ENCODE peak calls at places on chromosomes 11 and 22, in ten cellular contexts. One of them, this sample, is unnamed.
A peak's percentile ranks its signal among the peaks of the same experiment; 100 is the strongest.

GRCh38 chr11:81887671-81888070 is 846.0 kb downstream of the FAM181B start:
- DNase-seq in brain microvascular endothelial cell: no peak
- DNase-seq in NCI-H1092 treated with DMSO at 0.1 percent for 48 hours: no peak
- DNase-seq in activated naive CD4-positive, alpha-beta T cell treated with anti-CD3 and anti-CD28 coated beads, Interleukin-2, amount 10 ng/mL, durations not matched to agents 7 days and 5 days: no peak
- DNase-seq in endothelial cell: no peak
- DNase-seq in EH: no peak
- DNase-seq in GM13976: no peak
- DNase-seq in foreskin fibroblast: no peak
- DNase-seq in ACHN: no peak
- DNase-seq in transverse colon: no peak
- DNase-seq in this sample: no peak

GRCh38 chr11:104876324-104876723 is 21.9 kb downstream of the CASP12 start:
- DNase-seq in NCI-H1092 treated with DMSO at 0.1 percent for 48 hours: no peak
- DNase-seq in GM13976: no peak
- DNase-seq in endothelial cell: no peak
- DNase-seq in foreskin fibroblast: no peak
- DNase-seq in transverse colon: no peak
- DNase-seq in ACHN: no peak
- DNase-seq in activated naive CD4-positive, alpha-beta T cell treated with anti-CD3 and anti-CD28 coated beads, Interleukin-2, amount 10 ng/mL, durations not matched to agents 7 days and 5 days: no peak
- DNase-seq in EH: no peak
- DNase-seq in brain microvascular endothelial cell: no peak
- DNase-seq in this sample: no peak

GRCh38 chr22:49948958-49949913 is 11.3 kb upstream of the PIM3 start:
- DNase-seq in activated naive CD4-positive, alpha-beta T cell treated with anti-CD3 and anti-CD28 coated beads, Interleukin-2, amount 10 ng/mL, durations not matched to agents 7 days and 5 days: no peak
- DNase-seq in GM13976: no peak
- DNase-seq in foreskin fibroblast: no peak
- DNase-seq in ACHN: no peak
- DNase-seq in endothelial cell: no peak
- DNase-seq in brain microvascular endothelial cell: no peak
- DNase-seq in transverse colon: peak; percentile 93
- DNase-seq in EH: no peak
- DNase-seq in NCI-H1092 treated with DMSO at 0.1 percent for 48 hours: no peak
- DNase-seq in this sample: peak; percentile 71

GRCh38 chr11:18701614-18702216 is 3.1 kb downstream of the TMEM86A start:
- DNase-seq in NCI-H1092 treated with DMSO at 0.1 percent for 48 hours: no peak
- DNase-seq in transverse colon: no peak
- DNase-seq in endothelial cell: no peak
- DNase-seq in activated naive CD4-positive, alpha-beta T cell treated with anti-CD3 and anti-CD28 coated beads, Interleukin-2, amount 10 ng/mL, durations not matched to agents 7 days and 5 days: no peak
- DNase-seq in EH: no peak
- DNase-seq in brain microvascular endothelial cell: no peak
- DNase-seq in GM13976: no peak
- DNase-seq in foreskin fibroblast: no peak
- DNase-seq in ACHN: no peak
- DNase-seq in this sample: no peak

GRCh38 chr11:100562102-100562501 is 125.0 kb upstream of the ARHGAP42 start:
- DNase-seq in transverse colon: no peak
- DNase-seq in EH: peak; percentile 94
- DNase-seq in NCI-H1092 treated with DMSO at 0.1 percent for 48 hours: no peak
- DNase-seq in foreskin fibroblast: peak; percentile 83
- DNase-seq in activated naive CD4-positive, alpha-beta T cell treated with anti-CD3 and anti-CD28 coated beads, Interleukin-2, amount 10 ng/mL, durations not matched to agents 7 days and 5 days: no peak
- DNase-seq in brain microvascular endothelial cell: peak; percentile 87
- DNase-seq in ACHN: peak; percentile 72
- DNase-seq in GM13976: no peak
- DNase-seq in endothelial cell: no peak
- DNase-seq in this sample: no peak

GRCh38 chr22:41857160-41857859 is 24.4 kb downstream of the SREBF2 start:
- DNase-seq in activated naive CD4-positive, alpha-beta T cell treated with anti-CD3 and anti-CD28 coated beads, Interleukin-2, amount 10 ng/mL, durations not matched to agents 7 days and 5 days: peak; percentile 76
- DNase-seq in NCI-H1092 treated with DMSO at 0.1 percent for 48 hours: no peak
- DNase-seq in EH: peak; percentile 75
- DNase-seq in brain microvascular endothelial cell: peak; percentile 41
- DNase-seq in transverse colon: peak; percentile 61
- DNase-seq in ACHN: peak; percentile 58
- DNase-seq in endothelial cell: peak; percentile 70
- DNase-seq in foreskin fibroblast: peak; percentile 76
- DNase-seq in GM13976: peak; percentile 63
- DNase-seq in this sample: no peak

GRCh38 chr11:819943-820649 is 1.4 kb downstream of the PNPLA2 start:
- DNase-seq in brain microvascular endothelial cell: no peak
- DNase-seq in NCI-H1092 treated with DMSO at 0.1 percent for 48 hours: peak; percentile 44
- DNase-seq in activated naive CD4-positive, alpha-beta T cell treated with anti-CD3 and anti-CD28 coated beads, Interleukin-2, amount 10 ng/mL, durations not matched to agents 7 days and 5 days: peak; percentile 98
- DNase-seq in EH: peak; percentile 83
- DNase-seq in transverse colon: peak; percentile 96
- DNase-seq in ACHN: peak; percentile 84
- DNase-seq in endothelial cell: peak; percentile 66
- DNase-seq in GM13976: peak; percentile 90
- DNase-seq in foreskin fibroblast: peak; percentile 52
- DNase-seq in this sample: peak; percentile 94

GRCh38 chr11:129846508-129847335 is 31.1 kb downstream of the TMEM45B start:
- DNase-seq in GM13976: no peak
- DNase-seq in transverse colon: peak; percentile 24
- DNase-seq in ACHN: no peak
- DNase-seq in NCI-H1092 treated with DMSO at 0.1 percent for 48 hours: no peak
- DNase-seq in EH: peak; percentile 97
- DNase-seq in brain microvascular endothelial cell: peak; percentile 95
- DNase-seq in foreskin fibroblast: peak; percentile 80
- DNase-seq in activated naive CD4-positive, alpha-beta T cell treated with anti-CD3 and anti-CD28 coated beads, Interleukin-2, amount 10 ng/mL, durations not matched to agents 7 days and 5 days: no peak
- DNase-seq in endothelial cell: no peak
- DNase-seq in this sample: no peak

GRCh38 chr11:10305964-10306918 is 1.4 kb downstream of the ADM start:
- DNase-seq in endothelial cell: peak; percentile 26
- DNase-seq in NCI-H1092 treated with DMSO at 0.1 percent for 48 hours: no peak
- DNase-seq in brain microvascular endothelial cell: no peak
- DNase-seq in ACHN: no peak
- DNase-seq in transverse colon: peak; percentile 41
- DNase-seq in GM13976: peak; percentile 36
- DNase-seq in foreskin fibroblast: no peak
- DNase-seq in activated naive CD4-positive, alpha-beta T cell treated with anti-CD3 and anti-CD28 coated beads, Interleukin-2, amount 10 ng/mL, durations not matched to agents 7 days and 5 days: peak; percentile 43
- DNase-seq in EH: peak; percentile 47
- DNase-seq in this sample: peak; percentile 51

GRCh38 chr22:30701872-30702271 is 7.2 kb downstream of the OSBP2 start:
- DNase-seq in foreskin fibroblast: peak; percentile 33
- DNase-seq in transverse colon: no peak
- DNase-seq in endothelial cell: no peak
- DNase-seq in NCI-H1092 treated with DMSO at 0.1 percent for 48 hours: no peak
- DNase-seq in ACHN: no peak
- DNase-seq in activated naive CD4-positive, alpha-beta T cell treated with anti-CD3 and anti-CD28 coated beads, Interleukin-2, amount 10 ng/mL, durations not matched to agents 7 days and 5 days: no peak
- DNase-seq in GM13976: no peak
- DNase-seq in brain microvascular endothelial cell: peak; percentile 12
- DNase-seq in EH: peak; percentile 62
- DNase-seq in this sample: no peak

GRCh38 chr11:34570584-34570983 is 50.3 kb upstream of the EHF start:
- DNase-seq in transverse colon: no peak
- DNase-seq in activated naive CD4-positive, alpha-beta T cell treated with anti-CD3 and anti-CD28 coated beads, Interleukin-2, amount 10 ng/mL, durations not matched to agents 7 days and 5 days: no peak
- DNase-seq in brain microvascular endothelial cell: no peak
- DNase-seq in NCI-H1092 treated with DMSO at 0.1 percent for 48 hours: no peak
- DNase-seq in ACHN: no peak
- DNase-seq in GM13976: no peak
- DNase-seq in EH: peak; percentile 5
- DNase-seq in endothelial cell: no peak
- DNase-seq in foreskin fibroblast: no peak
- DNase-seq in this sample: no peak

GRCh38 chr11:12827929-12828812 is 153.9 kb downstream of the TEAD1 start:
- DNase-seq in ACHN: peak; percentile 62
- DNase-seq in NCI-H1092 treated with DMSO at 0.1 percent for 48 hours: peak; percentile 92
- DNase-seq in transverse colon: peak; percentile 57
- DNase-seq in activated naive CD4-positive, alpha-beta T cell treated with anti-CD3 and anti-CD28 coated beads, Interleukin-2, amount 10 ng/mL, durations not matched to agents 7 days and 5 days: no peak
- DNase-seq in foreskin fibroblast: no peak
- DNase-seq in brain microvascular endothelial cell: peak; percentile 59
- DNase-seq in GM13976: peak; percentile 34
- DNase-seq in endothelial cell: peak; percentile 33
- DNase-seq in EH: peak; percentile 84
- DNase-seq in this sample: no peak

GRCh38 chr22:49259870-49260615 is 567.6 kb downstream of the BRD1 start:
- DNase-seq in EH: no peak
- DNase-seq in NCI-H1092 treated with DMSO at 0.1 percent for 48 hours: no peak
- DNase-seq in endothelial cell: no peak
- DNase-seq in ACHN: no peak
- DNase-seq in activated naive CD4-positive, alpha-beta T cell treated with anti-CD3 and anti-CD28 coated beads, Interleukin-2, amount 10 ng/mL, durations not matched to agents 7 days and 5 days: no peak
- DNase-seq in GM13976: no peak
- DNase-seq in transverse colon: no peak
- DNase-seq in brain microvascular endothelial cell: no peak
- DNase-seq in foreskin fibroblast: no peak
- DNase-seq in this sample: no peak

GRCh38 chr11:69252494-69252845 is 41.5 kb upstream of the MYEOV start:
- DNase-seq in EH: no peak
- DNase-seq in ACHN: no peak
- DNase-seq in activated naive CD4-positive, alpha-beta T cell treated with anti-CD3 and anti-CD28 coated beads, Interleukin-2, amount 10 ng/mL, durations not matched to agents 7 days and 5 days: no peak
- DNase-seq in foreskin fibroblast: no peak
- DNase-seq in endothelial cell: no peak
- DNase-seq in GM13976: no peak
- DNase-seq in NCI-H1092 treated with DMSO at 0.1 percent for 48 hours: no peak
- DNase-seq in transverse colon: no peak
- DNase-seq in brain microvascular endothelial cell: no peak
- DNase-seq in this sample: no peak

GRCh38 chr11:83773950-83774880 is 488.0 kb upstream of the CCDC90B start:
- DNase-seq in NCI-H1092 treated with DMSO at 0.1 percent for 48 hours: peak; percentile 21
- DNase-seq in GM13976: no peak
- DNase-seq in endothelial cell: no peak
- DNase-seq in brain microvascular endothelial cell: peak; percentile 8
- DNase-seq in ACHN: no peak
- DNase-seq in transverse colon: no peak
- DNase-seq in EH: peak; percentile 31
- DNase-seq in foreskin fibroblast: no peak
- DNase-seq in activated naive CD4-positive, alpha-beta T cell treated with anti-CD3 and anti-CD28 coated beads, Interleukin-2, amount 10 ng/mL, durations not matched to agents 7 days and 5 days: no peak
- DNase-seq in this sample: no peak

GRCh38 chr22:35322893-35323292 is 23.2 kb downstream of the TOM1 start:
- DNase-seq in endothelial cell: no peak
- DNase-seq in activated naive CD4-positive, alpha-beta T cell treated with anti-CD3 and anti-CD28 coated beads, Interleukin-2, amount 10 ng/mL, durations not matched to agents 7 days and 5 days: no peak
- DNase-seq in EH: no peak
- DNase-seq in GM13976: no peak
- DNase-seq in brain microvascular endothelial cell: no peak
- DNase-seq in foreskin fibroblast: no peak
- DNase-seq in transverse colon: no peak
- DNase-seq in NCI-H1092 treated with DMSO at 0.1 percent for 48 hours: no peak
- DNase-seq in ACHN: no peak
- DNase-seq in this sample: no peak

GRCh38 chr11:35334385-35335090 is 84.8 kb downstream of the SLC1A2 start:
- DNase-seq in transverse colon: no peak
- DNase-seq in GM13976: peak; percentile 35
- DNase-seq in activated naive CD4-positive, alpha-beta T cell treated with anti-CD3 and anti-CD28 coated beads, Interleukin-2, amount 10 ng/mL, durations not matched to agents 7 days and 5 days: no peak
- DNase-seq in ACHN: no peak
- DNase-seq in NCI-H1092 treated with DMSO at 0.1 percent for 48 hours: no peak
- DNase-seq in brain microvascular endothelial cell: no peak
- DNase-seq in endothelial cell: no peak
- DNase-seq in EH: no peak
- DNase-seq in foreskin fibroblast: no peak
- DNase-seq in this sample: no peak

GRCh38 chr11:111573821-111574249 is 28.4 kb upstream of the SIK2 start:
- DNase-seq in brain microvascular endothelial cell: peak; percentile 21
- DNase-seq in GM13976: no peak
- DNase-seq in endothelial cell: no peak
- DNase-seq in transverse colon: no peak
- DNase-seq in ACHN: no peak
- DNase-seq in EH: peak; percentile 32
- DNase-seq in activated naive CD4-positive, alpha-beta T cell treated with anti-CD3 and anti-CD28 coated beads, Interleukin-2, amount 10 ng/mL, durations not matched to agents 7 days and 5 days: no peak
- DNase-seq in NCI-H1092 treated with DMSO at 0.1 percent for 48 hours: no peak
- DNase-seq in foreskin fibroblast: no peak
- DNase-seq in this sample: no peak

GRCh38 chr11:113628912-113629311 is 77.2 kb downstream of the TMPRSS5 start:
- DNase-seq in GM13976: no peak
- DNase-seq in NCI-H1092 treated with DMSO at 0.1 percent for 48 hours: peak; percentile 58
- DNase-seq in transverse colon: no peak
- DNase-seq in activated naive CD4-positive, alpha-beta T cell treated with anti-CD3 and anti-CD28 coated beads, Interleukin-2, amount 10 ng/mL, durations not matched to agents 7 days and 5 days: no peak
- DNase-seq in foreskin fibroblast: no peak
- DNase-seq in endothelial cell: no peak
- DNase-seq in EH: no peak
- DNase-seq in ACHN: no peak
- DNase-seq in brain microvascular endothelial cell: no peak
- DNase-seq in this sample: no peak

GRCh38 chr22:41998361-41999261 is at the start of gene WBP2NL:
- DNase-seq in transverse colon: peak; percentile 91
- DNase-seq in ACHN: peak; percentile 82
- DNase-seq in activated naive CD4-positive, alpha-beta T cell treated with anti-CD3 and anti-CD28 coated beads, Interleukin-2, amount 10 ng/mL, durations not matched to agents 7 days and 5 days: peak; percentile 90
- DNase-seq in endothelial cell: no peak
- DNase-seq in EH: peak; percentile 66
- DNase-seq in NCI-H1092 treated with DMSO at 0.1 percent for 48 hours: no peak
- DNase-seq in brain microvascular endothelial cell: peak; percentile 58
- DNase-seq in foreskin fibroblast: peak; percentile 74
- DNase-seq in GM13976: peak; percentile 97
- DNase-seq in this sample: peak; percentile 80

GRCh38 chr22:36662981-36663380 is 40.6 kb downstream of the CACNG2 start:
- DNase-seq in ACHN: no peak
- DNase-seq in transverse colon: no peak
- DNase-seq in foreskin fibroblast: no peak
- DNase-seq in activated naive CD4-positive, alpha-beta T cell treated with anti-CD3 and anti-CD28 coated beads, Interleukin-2, amount 10 ng/mL, durations not matched to agents 7 days and 5 days: no peak
- DNase-seq in brain microvascular endothelial cell: no peak
- DNase-seq in endothelial cell: no peak
- DNase-seq in EH: no peak
- DNase-seq in NCI-H1092 treated with DMSO at 0.1 percent for 48 hours: no peak
- DNase-seq in GM13976: no peak
- DNase-seq in this sample: no peak

GRCh38 chr22:32796865-32797573 is 4.5 kb upstream of the TIMP3 start:
- DNase-seq in ACHN: peak; percentile 40
- DNase-seq in GM13976: peak; percentile 77
- DNase-seq in endothelial cell: peak; percentile 74
- DNase-seq in brain microvascular endothelial cell: peak; percentile 69
- DNase-seq in NCI-H1092 treated with DMSO at 0.1 percent for 48 hours: peak; percentile 55
- DNase-seq in activated naive CD4-positive, alpha-beta T cell treated with anti-CD3 and anti-CD28 coated beads, Interleukin-2, amount 10 ng/mL, durations not matched to agents 7 days and 5 days: peak; percentile 71
- DNase-seq in foreskin fibroblast: peak; percentile 69
- DNase-seq in transverse colon: peak; percentile 70
- DNase-seq in EH: peak; percentile 83
- DNase-seq in this sample: peak; percentile 80

GRCh38 chr22:18024276-18024939 is at the start of gene MICAL3:
- DNase-seq in EH: peak; percentile 72
- DNase-seq in brain microvascular endothelial cell: no peak
- DNase-seq in NCI-H1092 treated with DMSO at 0.1 percent for 48 hours: peak; percentile 79
- DNase-seq in foreskin fibroblast: peak; percentile 68
- DNase-seq in GM13976: peak; percentile 92
- DNase-seq in activated naive CD4-positive, alpha-beta T cell treated with anti-CD3 and anti-CD28 coated beads, Interleukin-2, amount 10 ng/mL, durations not matched to agents 7 days and 5 days: peak; percentile 66
- DNase-seq in endothelial cell: peak; percentile 73
- DNase-seq in transverse colon: peak; percentile 75
- DNase-seq in ACHN: peak; percentile 76
- DNase-seq in this sample: peak; percentile 86

GRCh38 chr11:76724162-76724768 is 53.7 kb upstream of the LRRC32 start:
- DNase-seq in foreskin fibroblast: no peak
- DNase-seq in activated naive CD4-positive, alpha-beta T cell treated with anti-CD3 and anti-CD28 coated beads, Interleukin-2, amount 10 ng/mL, durations not matched to agents 7 days and 5 days: peak; percentile 35
- DNase-seq in GM13976: no peak
- DNase-seq in EH: no peak
- DNase-seq in transverse colon: no peak
- DNase-seq in NCI-H1092 treated with DMSO at 0.1 percent for 48 hours: no peak
- DNase-seq in brain microvascular endothelial cell: no peak
- DNase-seq in endothelial cell: peak; percentile 43
- DNase-seq in ACHN: no peak
- DNase-seq in this sample: no peak

GRCh38 chr11:6617315-6617781 is 1.9 kb downstream of the TPP1 start:
- DNase-seq in foreskin fibroblast: no peak
- DNase-seq in EH: no peak
- DNase-seq in GM13976: no peak
- DNase-seq in brain microvascular endothelial cell: no peak
- DNase-seq in activated naive CD4-positive, alpha-beta T cell treated with anti-CD3 and anti-CD28 coated beads, Interleukin-2, amount 10 ng/mL, durations not matched to agents 7 days and 5 days: no peak
- DNase-seq in NCI-H1092 treated with DMSO at 0.1 percent for 48 hours: no peak
- DNase-seq in endothelial cell: no peak
- DNase-seq in transverse colon: no peak
- DNase-seq in ACHN: no peak
- DNase-seq in this sample: no peak

GRCh38 chr22:45124176-45124857 is 39.4 kb upstream of the NUP50 start:
- DNase-seq in GM13976: no peak
- DNase-seq in ACHN: no peak
- DNase-seq in foreskin fibroblast: no peak
- DNase-seq in activated naive CD4-positive, alpha-beta T cell treated with anti-CD3 and anti-CD28 coated beads, Interleukin-2, amount 10 ng/mL, durations not matched to agents 7 days and 5 days: no peak
- DNase-seq in brain microvascular endothelial cell: no peak
- DNase-seq in endothelial cell: no peak
- DNase-seq in transverse colon: no peak
- DNase-seq in EH: no peak
- DNase-seq in NCI-H1092 treated with DMSO at 0.1 percent for 48 hours: no peak
- DNase-seq in this sample: no peak

GRCh38 chr11:36313073-36313472 is 17.0 kb downstream of the PRR5L start:
- DNase-seq in GM13976: no peak
- DNase-seq in transverse colon: no peak
- DNase-seq in NCI-H1092 treated with DMSO at 0.1 percent for 48 hours: no peak
- DNase-seq in activated naive CD4-positive, alpha-beta T cell treated with anti-CD3 and anti-CD28 coated beads, Interleukin-2, amount 10 ng/mL, durations not matched to agents 7 days and 5 days: no peak
- DNase-seq in EH: no peak
- DNase-seq in ACHN: no peak
- DNase-seq in endothelial cell: no peak
- DNase-seq in brain microvascular endothelial cell: no peak
- DNase-seq in foreskin fibroblast: no peak
- DNase-seq in this sample: no peak

GRCh38 chr22:21573750-21574494 is 6.4 kb downstream of the UBE2L3 start:
- DNase-seq in GM13976: no peak
- DNase-seq in ACHN: no peak
- DNase-seq in EH: no peak
- DNase-seq in foreskin fibroblast: no peak
- DNase-seq in endothelial cell: no peak
- DNase-seq in brain microvascular endothelial cell: no peak
- DNase-seq in transverse colon: no peak
- DNase-seq in NCI-H1092 treated with DMSO at 0.1 percent for 48 hours: no peak
- DNase-seq in activated naive CD4-positive, alpha-beta T cell treated with anti-CD3 and anti-CD28 coated beads, Interleukin-2, amount 10 ng/mL, durations not matched to agents 7 days and 5 days: no peak
- DNase-seq in this sample: no peak

This sample was measured in left ventricle myocardium superior.